ENCODE peak calls at places on chromosomes 4 and X, in nine cellular contexts. R is LNCaP clone FGC, M is fibroblast of lung, V is uterus, U is foreskin fibroblast, Z is NB4, G is mammary epithelial cell, E is cardiac fibroblast, T is cardiac muscle cell. Q is an unnamed sample.

GRCh38 chrX:151985955-151986354 is 11.5 kb upstream of the GABRE start:
- DNase-seq in R (peak; percentile 46), M (peak; percentile 55), V (no peak), U (peak; percentile 87), Z (no peak), G (peak; percentile 37), E (peak; percentile 64), T (no peak), Q (no peak)

GRCh38 chr4:32172086-32172485 is 1451.9 kb downstream of the PCDH7 start:
- DNase-seq in R (no peak), M (peak; percentile 12), V (no peak), U (peak; percentile 18), Z (no peak), G (peak; percentile 22), E (no peak), T (no peak), Q (no peak)

GRCh38 chrX:129091097-129091496 is 432.2 kb downstream of the SMARCA1 start:
- DNase-seq in R (no peak), M (no peak), V (no peak), U (no peak), Z (no peak), G (no peak), E (no peak), T (no peak), Q (no peak)

GRCh38 chrX:85627363-85627762 is 247.9 kb upstream of the POF1B start:
- DNase-seq in R (no peak), M (no peak), V (no peak), U (no peak), Z (no peak), G (no peak), E (no peak), T (peak; percentile 8), Q (no peak)

GRCh38 chr4:84470204-84470785 is 28.8 kb downstream of the NKX6-1 start:
- DNase-seq in R (no peak), M (no peak), V (no peak), U (no peak), Z (peak; percentile 31), G (no peak), E (peak; percentile 5), T (no peak), Q (no peak)

GRCh38 chrX:56368962-56369361 is 136.8 kb downstream of the KLF8 start:
- DNase-seq in R (no peak), M (no peak), V (no peak), U (no peak), Z (no peak), G (no peak), E (no peak), T (no peak), Q (no peak)

GRCh38 chr4:133483600-133484246 is 334.6 kb downstream of the PCDH10 start:
- DNase-seq in R (peak; percentile 53), M (peak; percentile 58), V (no peak), U (peak; percentile 1), Z (peak; percentile 24), G (peak; percentile 16), E (peak; percentile 61), T (peak; percentile 31), Q (no peak)

GRCh38 chr4:34182346-34182745 is 2062.0 kb downstream of the ARAP2 start:
- DNase-seq in R (no peak), M (peak; percentile 48), V (no peak), U (peak; percentile 56), Z (no peak), G (peak; percentile 14), E (peak; percentile 89), T (no peak), Q (no peak)

GRCh38 chrX:129793604-129794191 is 13.9 kb downstream of the SASH3 start:
- DNase-seq in R (no peak), M (no peak), V (no peak), U (no peak), Z (no peak), G (no peak), E (no peak), T (no peak), Q (no peak)

GRCh38 chr4:54082168-54082567 is 17.8 kb upstream of the CHIC2 start:
- DNase-seq in R (no peak), M (peak; percentile 98), V (no peak), U (peak; percentile 99), Z (no peak), G (peak; percentile 97), E (peak; percentile 97), T (no peak), Q (peak; percentile 99)

GRCh38 chr4:36003051-36003450 is 241.3 kb downstream of the ARAP2 start:
- DNase-seq in R (no peak), M (no peak), V (no peak), U (no peak), Z (no peak), G (no peak), E (no peak), T (no peak), Q (no peak)

GRCh38 chrX:48508400-48509244 is at the start of gene PORCN:
- DNase-seq in R (no peak), M (peak; percentile 56), V (peak; percentile 84), U (peak; percentile 85), Z (peak; percentile 85), G (peak; percentile 67), E (peak; percentile 62), T (peak; percentile 78), Q (no peak)

GRCh38 chr4:4472344-4472958 is 69.4 kb downstream of the STX18 start:
- DNase-seq in R (no peak), M (peak; percentile 30), V (no peak), U (no peak), Z (no peak), G (no peak), E (no peak), T (no peak), Q (no peak)

DNA sequence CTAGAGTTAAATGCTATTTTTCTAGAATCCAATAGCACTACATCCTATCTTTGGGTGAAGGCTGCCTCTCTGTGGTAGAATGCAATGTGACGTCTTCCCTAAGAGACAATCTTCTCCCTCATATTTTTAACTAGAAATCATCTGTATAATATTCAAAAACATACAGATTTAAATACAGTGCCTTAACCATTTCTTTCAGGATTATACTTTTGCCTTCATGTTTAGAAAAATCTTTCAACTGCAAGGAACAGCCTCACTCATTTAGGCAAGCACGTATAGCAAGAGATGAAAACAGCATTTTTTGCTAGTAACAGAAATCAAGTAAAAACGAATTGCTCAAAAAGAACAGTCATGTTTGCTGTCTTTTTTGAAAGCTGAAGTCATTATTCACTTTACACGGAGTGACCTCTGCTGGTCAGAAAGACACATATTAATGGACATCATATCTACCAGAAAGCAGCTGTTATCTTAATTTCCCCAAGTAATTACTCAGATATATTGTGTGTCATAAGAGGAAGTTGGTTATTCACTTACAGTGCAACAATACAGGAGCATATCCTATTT is 422.3 kb downstream of the STPG2 start:
- DNase-seq in R (no peak), M (peak; percentile 25), V (no peak), U (no peak), Z (peak; percentile 53), G (peak; percentile 37), E (peak; percentile 56), T (no peak), Q (no peak)
- TF ChIP-seq CTCF in R (peak; percentile 60), M (no peak), V (no peak), U (no peak), Z (peak; percentile 5), G (peak; percentile 18), E (peak; percentile 10), T (peak; percentile 34), Q (no peak)

DNA sequence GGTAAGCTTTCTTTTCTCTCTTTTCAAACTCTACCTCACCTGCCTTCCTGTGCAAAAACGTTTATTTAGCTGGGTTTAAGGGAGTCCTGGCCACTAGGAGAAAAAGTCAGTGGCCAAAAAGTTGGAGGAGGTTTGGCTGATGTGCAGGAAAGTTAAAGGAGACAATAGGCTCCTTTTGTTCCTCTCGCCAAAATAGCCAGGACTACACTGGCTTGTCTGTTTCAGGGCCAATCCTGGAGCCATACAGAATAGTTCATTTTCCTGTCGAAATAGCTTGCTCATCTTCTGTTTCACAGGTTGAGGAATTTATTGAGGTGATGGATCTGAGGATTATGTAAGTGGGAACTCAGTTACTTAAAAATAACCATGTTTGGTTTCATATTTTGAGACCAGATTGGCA is 423 bp downstream of the HEPH start:
- DNase-seq in R (no peak), M (no peak), V (no peak), U (no peak), Z (no peak), G (peak; percentile 1), E (no peak), T (no peak), Q (no peak)
- H3K4me3 ChIP-seq in R (no peak overlapping the region), M (peak overlapping the region; percentile 59), V (peak overlapping the region; percentile 30), U (peak overlapping the region; percentile 37), Z (no peak overlapping the region), G (no peak overlapping the region), E (peak overlapping the region; percentile 29), T (peak overlapping the region; percentile 57), Q (peak overlapping the region; percentile 36)

GRCh38 chrX:79588233-79588632 is 221.1 kb upstream of the ITM2A start:
- DNase-seq in R (no peak), M (no peak), V (no peak), U (no peak), Z (no peak), G (no peak), E (no peak), T (no peak), Q (no peak)

DNA sequence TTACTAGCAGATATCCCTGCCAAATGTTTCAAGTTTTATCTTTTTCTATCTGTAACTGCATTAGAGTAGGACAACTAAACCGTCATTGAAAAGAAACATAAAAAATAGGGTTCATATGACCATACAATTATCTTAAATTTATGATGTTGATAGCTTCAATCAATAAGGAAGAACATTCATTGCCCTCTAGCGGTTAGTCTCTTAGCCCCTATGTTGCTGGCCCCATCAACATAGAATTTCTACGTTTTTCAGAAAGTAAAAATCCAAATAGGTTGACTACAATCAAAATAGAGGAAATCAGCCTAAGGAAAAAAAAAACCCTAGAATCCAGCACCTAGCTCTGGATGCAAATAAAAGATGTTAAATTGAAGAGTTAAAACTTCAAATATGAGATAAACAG is 225.1 kb upstream of the ITM2A start:
- DNase-seq in R (no peak), M (no peak), V (no peak), U (no peak), Z (no peak), G (no peak), E (no peak), T (peak; percentile 0), Q (no peak)
- TF ChIP-seq CTCF in R (peak; percentile 39), M (no peak), V (no peak), U (no peak), Z (peak; percentile 8), G (no peak), E (no peak), T (no peak), Q (no peak)

GRCh38 chr4:138912714-138913340 is 102.8 kb upstream of the NOCT start:
- DNase-seq in R (no peak), M (no peak), V (no peak), U (no peak), Z (no peak), G (no peak), E (no peak), T (no peak), Q (no peak)

GRCh38 chr4:138909605-138910004 is 106.0 kb upstream of the NOCT start:
- DNase-seq in R (no peak), M (no peak), V (no peak), U (no peak), Z (no peak), G (no peak), E (no peak), T (no peak), Q (no peak)

GRCh38 chr4:138910201-138910913 is 105.2 kb upstream of the NOCT start:
- DNase-seq in R (peak; percentile 86), M (peak; percentile 69), V (no peak), U (peak; percentile 7), Z (no peak), G (peak; percentile 47), E (peak; percentile 18), T (no peak), Q (no peak)

GRCh38 chr4:138911903-138912713 is 103.5 kb upstream of the NOCT start:
- DNase-seq in R (peak; percentile 86), M (no peak), V (peak; percentile 27), U (no peak), Z (no peak), G (peak; percentile 14), E (no peak), T (no peak), Q (no peak)

GRCh38 chr4:138910914-138911336 is 104.7 kb upstream of the NOCT start:
- DNase-seq in R (peak; percentile 96), M (peak; percentile 83), V (peak; percentile 79), U (peak; percentile 48), Z (no peak), G (peak; percentile 87), E (peak; percentile 94), T (peak; percentile 46), Q (peak; percentile 42)
- H3K4me3 ChIP-seq in R (peak overlapping the region; percentile 40), M (no peak overlapping the region), V (no peak overlapping the region), U (no peak overlapping the region), Z (no peak overlapping the region), G (no peak overlapping the region), E (no peak overlapping the region), T (no peak overlapping the region), Q (no peak overlapping the region)

Q was measured in HFF-Myc.